ENCODE peak calls at places on chromosomes 6 and 20, in nine cellular contexts. K is H1; H is IMR-90; O is ovary; T is CD8-positive, alpha-beta T cell; M is SJSA1; E is mammary epithelial cell; X is CD8-positive, alpha-beta memory T cell; Q is CD4-positive, alpha-beta memory T cell. F is an unnamed sample.

GRCh38 chr6:11810039-11810541 is 31.5 kb upstream of the ADTRP start:
- DNase-seq in H (peak; percentile 79), Q (no peak), O (peak; percentile 86), X (no peak), E (peak; percentile 90), T (no peak), K (no peak), M (no peak), F (no peak)

GRCh38 chr6:98333273-98333672 is 501.1 kb upstream of the POU3F2 start:
- DNase-seq in T (no peak), H (no peak), M (no peak), K (no peak), O (no peak), X (no peak), E (no peak), Q (no peak), F (no peak)

GRCh38 chr6:146543211-146543939 is at the start of gene RAB32:
- DNase-seq in T (no peak), H (peak; percentile 95), K (peak; percentile 85), O (peak; percentile 90), M (peak; percentile 92), E (peak; percentile 94), X (no peak), Q (no peak), F (no peak)

GRCh38 chr6:92667843-92668242 is 751.5 kb downstream of the EPHA7 start:
- DNase-seq in O (no peak), M (no peak), Q (no peak), E (no peak), X (no peak), K (no peak), T (no peak), H (peak; percentile 18), F (no peak)

GRCh38 chr20:11624704-11625103 is 293.0 kb upstream of the BTBD3 start:
- DNase-seq in X (no peak), Q (no peak), H (no peak), T (no peak), O (no peak), K (no peak), E (no peak), M (no peak), F (no peak)

GRCh38 chr6:85130743-85131142 is 319.1 kb upstream of the NT5E start:
- DNase-seq in O (no peak), T (no peak), H (no peak), M (no peak), K (no peak), X (no peak), Q (no peak), E (no peak), F (no peak)

GRCh38 chr6:169843991-169844390 is 92.6 kb downstream of the ERMARD start:
- DNase-seq in T (no peak), E (no peak), Q (no peak), H (no peak), M (no peak), X (no peak), K (no peak), O (no peak), F (no peak)

GRCh38 chr20:5531318-5532081 is 214.7 kb upstream of the PROKR2 start:
- DNase-seq in Q (no peak), T (no peak), H (peak; percentile 35), X (no peak), K (no peak), M (no peak), E (peak; percentile 62), O (peak; percentile 20), F (no peak)

GRCh38 chr6:157370755-157371154 is 10.2 kb upstream of the ZDHHC14 start:
- DNase-seq in Q (no peak), E (no peak), O (no peak), K (no peak), X (no peak), M (no peak), T (no peak), H (no peak), F (no peak)

GRCh38 chr6:21710908-21711627 is 117.5 kb downstream of the SOX4 start:
- DNase-seq in X (no peak), K (no peak), E (no peak), Q (no peak), H (no peak), T (no peak), M (no peak), O (no peak), F (no peak)

GRCh38 chr20:61890210-61890609 is 175.5 kb downstream of the TAF4 start:
- DNase-seq in H (no peak), M (no peak), O (no peak), K (no peak), T (no peak), X (no peak), Q (no peak), E (no peak), F (no peak)

GRCh38 chr6:24897186-24897585 is 38.6 kb downstream of the RIPOR2 start:
- DNase-seq in H (no peak), T (no peak), O (no peak), E (no peak), Q (no peak), M (no peak), K (no peak), X (no peak), F (no peak)

GRCh38 chr6:21046276-21046675 is 512.0 kb downstream of the CDKAL1 start:
- DNase-seq in H (no peak), Q (no peak), O (no peak), X (no peak), K (no peak), M (no peak), E (no peak), T (no peak), F (no peak)

GRCh38 chr6:141351721-141352120 is 781.0 kb upstream of the GJE1 start:
- DNase-seq in X (no peak), K (no peak), Q (no peak), E (no peak), M (no peak), H (no peak), O (no peak), T (no peak), F (no peak)

GRCh38 chr6:11609324-11610071 is 71.9 kb downstream of the TMEM170B start:
- DNase-seq in M (peak; percentile 99), K (no peak), T (no peak), H (peak; percentile 85), O (peak; percentile 28), E (no peak), Q (no peak), X (no peak), F (no peak)

GRCh38 chr6:137155830-137156229 is 17.6 kb downstream of the IL22RA2 start:
- DNase-seq in K (no peak), E (peak; percentile 93), H (no peak), M (no peak), O (no peak), Q (peak; percentile 72), X (no peak), T (no peak), F (peak; percentile 12)

GRCh38 chr20:41428285-41428684 is 61.7 kb upstream of the EMILIN3 start:
- DNase-seq in O (no peak), K (no peak), M (peak; percentile 54), X (no peak), T (peak; percentile 6), Q (peak; percentile 18), H (peak; percentile 86), E (peak; percentile 62), F (peak; percentile 52)

GRCh38 chr6:146357578-146358340 is 185.9 kb upstream of the RAB32 start:
- DNase-seq in O (no peak), M (peak; percentile 64), Q (no peak), K (no peak), E (peak; percentile 70), T (no peak), H (peak; percentile 27), X (no peak), F (peak; percentile 5)

GRCh38 chr6:41039060-41039998 is at the start of gene UNC5CL:
- DNase-seq in O (no peak), K (peak; percentile 84), X (peak; percentile 34), Q (peak; percentile 45), T (peak; percentile 35), H (no peak), M (no peak), E (peak; percentile 57), F (peak; percentile 71)

GRCh38 chr20:17963114-17963897 is 5.3 kb downstream of the SNX5 start:
- DNase-seq in H (no peak), E (no peak), T (no peak), M (no peak), Q (no peak), X (no peak), O (no peak), K (no peak), F (no peak)
- H3K4me3 ChIP-seq in H (no peak overlapping the region), E (no peak overlapping the region), T (no peak overlapping the region), M (no peak overlapping the region), Q (no peak overlapping the region), X (no peak overlapping the region), O (no peak overlapping the region), K (peak overlapping the region; percentile 94), F (peak overlapping the region; percentile 97)

DNA sequence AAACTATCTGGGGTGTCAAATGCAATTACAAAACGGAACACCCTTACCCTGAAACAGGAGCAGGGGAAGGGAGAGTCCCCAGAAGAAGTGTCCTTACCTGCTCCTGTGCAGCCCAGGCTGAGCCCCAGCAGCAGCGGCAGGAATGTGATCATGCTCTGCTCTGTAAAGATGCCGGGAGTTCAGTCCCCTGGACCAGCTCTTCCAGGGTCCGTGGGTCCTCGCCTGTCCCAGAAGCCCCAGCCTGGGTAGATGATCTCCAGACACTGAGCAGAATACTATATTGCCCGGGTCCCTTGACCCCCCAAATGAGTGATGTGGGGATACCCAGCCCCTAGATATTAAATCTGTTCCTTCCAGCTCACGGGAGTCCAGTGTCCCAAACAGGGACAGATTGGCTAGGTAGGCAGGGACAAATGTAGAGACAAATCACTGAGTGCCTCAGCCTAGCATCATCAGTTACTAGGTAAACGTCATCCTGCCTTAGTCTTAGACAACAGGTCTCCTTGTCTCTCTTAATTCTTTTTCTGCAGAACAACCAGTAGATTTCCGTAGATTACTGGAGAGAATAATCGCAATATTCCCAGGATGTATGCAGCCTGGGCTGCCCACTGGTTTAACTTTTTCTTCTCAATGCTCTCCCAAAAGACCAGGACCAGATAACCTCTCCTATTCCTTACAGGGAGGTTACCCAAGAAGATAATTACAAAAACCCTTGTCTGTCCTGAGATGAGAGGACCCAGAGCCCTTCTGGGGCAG is at the start of gene HLA-DMB:
- DNase-seq in O (no peak), T (no peak), Q (peak; percentile 69), X (peak; percentile 6), H (peak; percentile 73), E (peak; percentile 65), M (no peak), K (peak; percentile 62), F (peak; percentile 59)
- H3K4me1 ChIP-seq in O (no peaks in the 10 kb centered on the region), T (peaks cover 61% of the 10 kb centered on the region), Q (peaks cover 57% of the 10 kb centered on the region), X (peaks cover 59% of the 10 kb centered on the region), H (peaks cover 9% of the 10 kb centered on the region), E (no peaks in the 10 kb centered on the region), M (no peaks in the 10 kb centered on the region), K (no peaks in the 10 kb centered on the region), F (peaks cover 60% of the 10 kb centered on the region)

GRCh38 chr20:32466739-32467505 is 108.8 kb downstream of the ASXL1 start:
- DNase-seq in K (no peak), Q (no peak), O (no peak), E (no peak), M (no peak), X (no peak), H (no peak), T (no peak), F (no peak)
- H3K36me3 ChIP-seq in K (peaks cover 3% of the 10 kb centered on the region), Q (no peaks in the 10 kb centered on the region), O (no peaks in the 10 kb centered on the region), E (no peaks in the 10 kb centered on the region), M (peaks cover 38% of the 10 kb centered on the region), X (peaks cover 1% of the 10 kb centered on the region), H (peaks cover 6% of the 10 kb centered on the region), T (peaks cover 9% of the 10 kb centered on the region), F (peaks cover 9% of the 10 kb centered on the region)

DNA sequence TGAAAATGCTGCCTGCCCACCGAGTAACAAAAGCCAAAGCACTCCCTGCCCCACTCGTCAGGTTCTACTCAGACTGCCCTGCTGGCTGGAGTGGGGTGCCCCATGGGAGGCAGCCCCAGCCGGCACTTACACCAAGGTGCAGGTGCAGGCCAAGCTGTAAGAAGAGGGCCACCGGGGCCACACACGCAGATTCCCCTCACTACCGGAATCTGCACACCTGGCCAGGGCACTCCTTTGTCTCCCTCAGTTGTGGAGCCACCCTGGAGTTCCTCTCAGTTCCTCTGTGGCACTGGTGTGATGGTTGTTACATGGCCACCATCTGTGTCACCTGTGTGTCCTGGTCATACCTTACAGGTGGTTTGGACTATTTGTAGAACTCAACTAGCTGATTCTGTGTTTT is 112.4 kb downstream of the FOXO3 start:
- DNase-seq in H (no peak), O (no peak), X (no peak), Q (no peak), M (no peak), K (no peak), E (no peak), T (no peak), F (no peak)
- H3K4me3 ChIP-seq in H (no peak overlapping the region), O (no peak overlapping the region), X (no peak overlapping the region), Q (no peak overlapping the region), M (no peak overlapping the region), K (no peak overlapping the region), E (no peak overlapping the region), T (no peak overlapping the region), F (no peak overlapping the region)